ENCODE peak calls at places on chromosomes 2 and 18, in four cellular contexts. B is HCT116, H is body of pancreas, X is esophagus muscularis mucosa. F is an unnamed sample. For H3K4me1, the result is how much of the 10 kb centered on the place peaks cover.

GRCh38 chr2:105736145-105736544 is 8.6 kb upstream of the NCK2 start:
- DNase-seq in B (no peak), H (no peak), X (no peak), F (no peak)

GRCh38 chr2:112229365-112229764 is 25.5 kb downstream of the ZC3H8 start:
- DNase-seq in B (no peak), H (peak), X (no peak), F (no peak)

GRCh38 chr2:171814883-171815282 is 79.2 kb downstream of the SLC25A12 start:
- DNase-seq in B (no peak), H (no peak), X (no peak), F (no peak)

GRCh38 chr18:76380791-76381405 is 114.1 kb downstream of the ZNF516 start:
- DNase-seq in B (peak), H (no peak), X (no peak), F (no peak)

GRCh38 chr2:136281281-136282117 is 163.6 kb upstream of the CXCR4 start:
- DNase-seq in B (no peak), H (no peak), X (peak), F (no peak)

GRCh38 chr2:64608867-64609228 is 44.9 kb downstream of the SERTAD2 start:
- DNase-seq in B (no peak), H (no peak), X (no peak), F (no peak)

GRCh38 chr2:7899241-7899640 is 782.6 kb upstream of the ID2 start:
- DNase-seq in B (no peak), H (no peak), X (no peak), F (no peak)

GRCh38 chr2:60818272-60818671 is 62.2 kb downstream of the PAPOLG start:
- DNase-seq in B (no peak), H (no peak), X (no peak), F (no peak)

GRCh38 chr18:13389491-13390131 is 171.1 kb downstream of the LDLRAD4 start:
- DNase-seq in B (no peak), H (no peak), X (no peak), F (no peak)

GRCh38 chr18:59386909-59387515 is 27.9 kb upstream of the LMAN1 start:
- DNase-seq in B (no peak), H (no peak), X (no peak), F (no peak)

GRCh38 chr18:51921862-51922261 is 418.1 kb upstream of the DCC start:
- DNase-seq in B (no peak), H (no peak), X (no peak), F (no peak)

GRCh38 chr2:60234274-60234976 is 319.0 kb downstream of the BCL11A start:
- DNase-seq in B (no peak), H (no peak), X (peak), F (no peak)

GRCh38 chr2:38744399-38744780 is 6.8 kb downstream of the SRSF7 start:
- DNase-seq in B (no peak), H (no peak), X (no peak), F (no peak)
- H3K4me1 ChIP-seq in B (under half), H (under half), X (half or more), F (under half)

GRCh38 chr2:46335404-46335965 is 38.3 kb downstream of the EPAS1 start:
- DNase-seq in B (no peak), H (no peak), X (no peak), F (peak)
- H3K4me3 ChIP-seq in B (no peak), H (no peak), X (peak), F (peak)

DNA sequence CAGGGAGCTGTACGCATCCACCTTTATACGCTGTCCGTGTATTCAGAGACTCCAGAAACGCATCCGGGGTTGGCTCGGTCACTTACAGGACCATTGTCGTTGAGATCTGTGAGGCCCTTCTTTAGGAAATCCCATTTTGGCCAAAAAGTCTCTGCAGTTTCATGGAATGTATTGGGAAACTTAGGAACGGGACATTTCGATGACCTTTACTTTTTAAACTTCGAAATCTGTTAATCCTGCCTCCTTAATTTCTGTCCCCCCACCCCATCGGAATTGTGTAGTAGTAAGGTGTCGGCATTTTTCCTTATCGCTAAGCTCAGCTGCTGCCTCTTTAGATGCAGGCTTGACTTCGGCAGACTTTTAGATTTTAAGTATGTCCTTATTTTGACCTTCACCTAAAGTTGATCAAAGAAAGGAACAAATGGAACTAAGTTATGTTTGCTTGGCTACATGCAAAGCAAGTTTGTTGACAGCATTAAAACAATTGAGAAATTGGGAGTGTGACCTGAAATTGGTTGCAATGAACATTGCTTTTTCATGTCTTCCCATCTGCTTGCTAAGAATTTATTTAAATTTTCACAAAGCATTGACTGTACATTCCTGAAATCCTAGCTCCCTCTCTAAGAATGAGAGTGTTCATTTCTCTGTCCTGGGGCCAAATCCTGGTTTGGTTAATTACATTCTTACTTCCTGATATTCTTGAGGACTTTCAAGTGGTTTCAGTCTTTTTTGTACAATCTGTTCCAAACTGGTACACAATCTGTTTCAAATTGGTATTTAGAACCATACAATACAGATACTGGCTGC is 886 bp upstream of the RAPH1 start:
- DNase-seq in B (no peak), H (no peak), X (no peak), F (no peak)
- TF ChIP-seq POLR2A in B (no peak), H (peak), X (no peak), F (no peak)

GRCh38 chr2:208935531-208935930 is 488.3 kb upstream of the MAP2 start:
- DNase-seq in B (no peak), H (no peak), X (no peak), F (no peak)
- H3K4me1 ChIP-seq in B (under half), H (under half), X (under half), F (under half)

GRCh38 chr2:208183937-208184336 is 5.9 kb downstream of the C2orf80 start:
- DNase-seq in B (no peak), H (no peak), X (no peak), F (no peak)
- H3K4me3 ChIP-seq in B (no peak), H (no peak), X (no peak), F (no peak)

GRCh38 chr2:227783404-227784138 is 30.1 kb upstream of the CCL20 start:
- DNase-seq in B (no peak), H (no peak), X (peak), F (no peak)
- TF ChIP-seq POLR2A in B (no peak), H (no peak), X (no peak), F (no peak)

GRCh38 chr2:160479269-160479668 is 14.3 kb downstream of the RBMS1 start:
- DNase-seq in B (no peak), H (no peak), X (no peak), F (no peak)

GRCh38 chr2:160478660-160479059 is 14.9 kb downstream of the RBMS1 start:
- DNase-seq in B (no peak), H (no peak), X (no peak), F (no peak)

GRCh38 chr2:160484859-160485520 is 8.6 kb downstream of the RBMS1 start:
- DNase-seq in B (no peak), H (no peak), X (no peak), F (no peak)

GRCh38 chr2:160486341-160486740 is 7.3 kb downstream of the RBMS1 start:
- DNase-seq in B (no peak), H (no peak), X (no peak), F (no peak)

GRCh38 chr2:160482673-160483072 is 10.9 kb downstream of the RBMS1 start:
- DNase-seq in B (no peak), H (no peak), X (no peak), F (no peak)
- H3K4me1 ChIP-seq in B (under half), H (under half), X (half or more), F (half or more)

DNA sequence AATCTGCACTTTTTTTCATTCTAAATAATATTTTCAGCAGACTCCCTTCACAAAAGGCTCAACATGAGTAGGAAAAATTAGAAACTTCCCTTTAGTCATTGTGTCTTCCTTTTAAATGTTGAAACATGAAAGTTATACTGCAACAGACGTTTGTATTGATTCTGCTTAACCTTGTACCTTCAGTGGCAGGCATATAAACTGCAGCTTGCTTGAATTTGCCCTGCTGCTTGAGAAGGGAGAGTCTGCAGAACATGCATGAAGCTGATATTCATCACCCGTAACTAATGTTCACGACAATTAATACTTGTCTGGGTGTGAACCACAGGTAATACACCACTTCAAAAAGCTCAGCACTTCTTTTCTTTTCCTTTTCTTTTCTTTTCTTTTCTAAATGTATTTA is 294.7 kb upstream of the LRP1B start:
- DNase-seq in B (no peak), H (no peak), X (no peak), F (no peak)
- H3K4me3 ChIP-seq in B (no peak), H (no peak), X (no peak), F (no peak)

GRCh38 chr2:10302479-10303173 is at the start of gene HPCAL1:
- DNase-seq in B (peak), H (peak), X (no peak), F (peak)

GRCh38 chr2:10305254-10305635 is 2.5 kb downstream of the HPCAL1 start:
- DNase-seq in B (no peak), H (no peak), X (no peak), F (no peak)

GRCh38 chr2:10303174-10303633 is 500 bp downstream of the HPCAL1 start:
- DNase-seq in B (no peak), H (no peak), X (no peak), F (no peak)

GRCh38 chr2:10304458-10305253 is 2.0 kb downstream of the HPCAL1 start:
- DNase-seq in B (no peak), H (no peak), X (no peak), F (no peak)

GRCh38 chr2:10303634-10304378 is 1.1 kb downstream of the HPCAL1 start:
- DNase-seq in B (no peak), H (peak), X (no peak), F (peak)
- TF ChIP-seq POLR2A in B (no peak), H (peak), X (no peak), F (no peak)

GRCh38 chr2:25279091-25279651 is 62.6 kb downstream of the DNMT3A start:
- DNase-seq in B (no peak), H (peak), X (peak), F (peak)

GRCh38 chr2:25283921-25284320 is 57.8 kb downstream of the DNMT3A start:
- DNase-seq in B (no peak), H (no peak), X (no peak), F (no peak)

GRCh38 chr2:25281581-25281980 is 60.1 kb downstream of the DNMT3A start:
- DNase-seq in B (no peak), H (peak), X (no peak), F (no peak)

GRCh38 chr2:25276569-25277465 is 64.9 kb downstream of the DNMT3A start:
- DNase-seq in B (no peak), H (peak), X (no peak), F (peak)

GRCh38 chr2:25280066-25280687 is 61.5 kb downstream of the DNMT3A start:
- DNase-seq in B (no peak), H (no peak), X (no peak), F (no peak)
- H3K4me1 ChIP-seq in B (under half), H (under half), X (half or more), F (under half)